ENCODE peak calls at places on chromosome 20, in six cellular contexts. One of them, this sample, is unnamed.
A peak's percentile ranks its signal among the peaks of the same experiment; 100 is the strongest.

GRCh38 chr20:19056909-19057308 is 155.5 kb upstream of the SLC24A3 start:
- DNase-seq in transverse colon: no peak
- DNase-seq in psoas muscle: no peak
- DNase-seq in right cardiac atrium: no peak
- DNase-seq in naive thymus-derived CD4-positive, alpha-beta T cell: no peak
- DNase-seq in astrocyte: no peak
- DNase-seq in this sample: no peak

GRCh38 chr20:15163632-15164031 is 826.2 kb upstream of the FLRT3 start:
- DNase-seq in transverse colon: no peak
- DNase-seq in psoas muscle: no peak
- DNase-seq in right cardiac atrium: no peak
- DNase-seq in naive thymus-derived CD4-positive, alpha-beta T cell: no peak
- DNase-seq in astrocyte: no peak
- DNase-seq in this sample: no peak

GRCh38 chr20:50824137-50824536 is 29.3 kb downstream of the BCAS4 start:
- DNase-seq in transverse colon: no peak
- DNase-seq in psoas muscle: peak; percentile 62
- DNase-seq in right cardiac atrium: peak; percentile 65
- DNase-seq in naive thymus-derived CD4-positive, alpha-beta T cell: no peak
- DNase-seq in astrocyte: peak; percentile 87
- DNase-seq in this sample: no peak

GRCh38 chr20:20814685-20815084 is 102.2 kb upstream of the RALGAPA2 start:
- DNase-seq in transverse colon: no peak
- DNase-seq in psoas muscle: no peak
- DNase-seq in right cardiac atrium: no peak
- DNase-seq in naive thymus-derived CD4-positive, alpha-beta T cell: no peak
- DNase-seq in astrocyte: no peak
- DNase-seq in this sample: no peak

GRCh38 chr20:22274330-22274729 is 310.0 kb downstream of the FOXA2 start:
- DNase-seq in transverse colon: no peak
- DNase-seq in psoas muscle: no peak
- DNase-seq in right cardiac atrium: no peak
- DNase-seq in naive thymus-derived CD4-positive, alpha-beta T cell: no peak
- DNase-seq in astrocyte: no peak
- DNase-seq in this sample: no peak

GRCh38 chr20:2402271-2402980 is 21.7 kb downstream of the TGM6 start:
- DNase-seq in transverse colon: no peak
- DNase-seq in psoas muscle: no peak
- DNase-seq in right cardiac atrium: no peak
- DNase-seq in naive thymus-derived CD4-positive, alpha-beta T cell: no peak
- DNase-seq in astrocyte: peak; percentile 35
- DNase-seq in this sample: no peak

GRCh38 chr20:40197744-40198143 is 491.3 kb downstream of the MAFB start:
- DNase-seq in transverse colon: no peak
- DNase-seq in psoas muscle: no peak
- DNase-seq in right cardiac atrium: peak; percentile 10
- DNase-seq in naive thymus-derived CD4-positive, alpha-beta T cell: no peak
- DNase-seq in astrocyte: peak; percentile 1
- DNase-seq in this sample: no peak

GRCh38 chr20:9087531-9088217 is 18.8 kb downstream of the PLCB4 start:
- DNase-seq in transverse colon: no peak
- DNase-seq in psoas muscle: no peak
- DNase-seq in right cardiac atrium: no peak
- DNase-seq in naive thymus-derived CD4-positive, alpha-beta T cell: no peak
- DNase-seq in astrocyte: no peak
- DNase-seq in this sample: no peak

GRCh38 chr20:51861726-51862466 is 59.6 kb upstream of the SALL4 start:
- DNase-seq in transverse colon: no peak
- DNase-seq in psoas muscle: no peak
- DNase-seq in right cardiac atrium: no peak
- DNase-seq in naive thymus-derived CD4-positive, alpha-beta T cell: no peak
- DNase-seq in astrocyte: peak; percentile 42
- DNase-seq in this sample: no peak

GRCh38 chr20:46791722-46792416 is 82.4 kb downstream of the SLC2A10 start:
- DNase-seq in transverse colon: no peak
- DNase-seq in psoas muscle: no peak
- DNase-seq in right cardiac atrium: no peak
- DNase-seq in naive thymus-derived CD4-positive, alpha-beta T cell: no peak
- DNase-seq in astrocyte: no peak
- DNase-seq in this sample: no peak

GRCh38 chr20:16556299-16556698 is 16.9 kb downstream of the KIF16B start:
- DNase-seq in transverse colon: no peak
- DNase-seq in psoas muscle: no peak
- DNase-seq in right cardiac atrium: no peak
- DNase-seq in naive thymus-derived CD4-positive, alpha-beta T cell: no peak
- DNase-seq in astrocyte: no peak
- DNase-seq in this sample: no peak

GRCh38 chr20:41358230-41358629 is 8.4 kb downstream of the EMILIN3 start:
- DNase-seq in transverse colon: no peak
- DNase-seq in psoas muscle: peak; percentile 34
- DNase-seq in right cardiac atrium: no peak
- DNase-seq in naive thymus-derived CD4-positive, alpha-beta T cell: no peak
- DNase-seq in astrocyte: no peak
- DNase-seq in this sample: no peak

GRCh38 chr20:21702553-21703467 is 2.7 kb upstream of the PAX1 start:
- DNase-seq in transverse colon: peak; percentile 41
- DNase-seq in psoas muscle: peak; percentile 77
- DNase-seq in right cardiac atrium: peak; percentile 53
- DNase-seq in naive thymus-derived CD4-positive, alpha-beta T cell: no peak
- DNase-seq in astrocyte: no peak
- DNase-seq in this sample: no peak

GRCh38 chr20:25692499-25692898 is 4.2 kb downstream of the ZNF337 start:
- DNase-seq in transverse colon: no peak
- DNase-seq in psoas muscle: no peak
- DNase-seq in right cardiac atrium: no peak
- DNase-seq in naive thymus-derived CD4-positive, alpha-beta T cell: no peak
- DNase-seq in astrocyte: no peak
- DNase-seq in this sample: no peak

GRCh38 chr20:58714340-58714922 is 21.8 kb downstream of the NPEPL1 start:
- DNase-seq in transverse colon: peak; percentile 7
- DNase-seq in psoas muscle: no peak
- DNase-seq in right cardiac atrium: peak; percentile 4
- DNase-seq in naive thymus-derived CD4-positive, alpha-beta T cell: no peak
- DNase-seq in astrocyte: no peak
- DNase-seq in this sample: no peak

GRCh38 chr20:25720285-25720684 is 23.6 kb upstream of the ZNF337 start:
- DNase-seq in transverse colon: no peak
- DNase-seq in psoas muscle: no peak
- DNase-seq in right cardiac atrium: no peak
- DNase-seq in naive thymus-derived CD4-positive, alpha-beta T cell: no peak
- DNase-seq in astrocyte: no peak
- DNase-seq in this sample: no peak

GRCh38 chr20:45630366-45630765 is 718 bp downstream of the WFDC9 start:
- DNase-seq in transverse colon: no peak
- DNase-seq in psoas muscle: no peak
- DNase-seq in right cardiac atrium: no peak
- DNase-seq in naive thymus-derived CD4-positive, alpha-beta T cell: no peak
- DNase-seq in astrocyte: no peak
- DNase-seq in this sample: no peak

GRCh38 chr20:64153410-64153809 is 10.8 kb upstream of the MYT1 start:
- DNase-seq in transverse colon: no peak
- DNase-seq in psoas muscle: no peak
- DNase-seq in right cardiac atrium: no peak
- DNase-seq in naive thymus-derived CD4-positive, alpha-beta T cell: no peak
- DNase-seq in astrocyte: no peak
- DNase-seq in this sample: no peak

GRCh38 chr20:19572031-19572430 is 186.0 kb upstream of the RIN2 start:
- DNase-seq in transverse colon: no peak
- DNase-seq in psoas muscle: no peak
- DNase-seq in right cardiac atrium: no peak
- DNase-seq in naive thymus-derived CD4-positive, alpha-beta T cell: no peak
- DNase-seq in astrocyte: no peak
- DNase-seq in this sample: no peak

DNA sequence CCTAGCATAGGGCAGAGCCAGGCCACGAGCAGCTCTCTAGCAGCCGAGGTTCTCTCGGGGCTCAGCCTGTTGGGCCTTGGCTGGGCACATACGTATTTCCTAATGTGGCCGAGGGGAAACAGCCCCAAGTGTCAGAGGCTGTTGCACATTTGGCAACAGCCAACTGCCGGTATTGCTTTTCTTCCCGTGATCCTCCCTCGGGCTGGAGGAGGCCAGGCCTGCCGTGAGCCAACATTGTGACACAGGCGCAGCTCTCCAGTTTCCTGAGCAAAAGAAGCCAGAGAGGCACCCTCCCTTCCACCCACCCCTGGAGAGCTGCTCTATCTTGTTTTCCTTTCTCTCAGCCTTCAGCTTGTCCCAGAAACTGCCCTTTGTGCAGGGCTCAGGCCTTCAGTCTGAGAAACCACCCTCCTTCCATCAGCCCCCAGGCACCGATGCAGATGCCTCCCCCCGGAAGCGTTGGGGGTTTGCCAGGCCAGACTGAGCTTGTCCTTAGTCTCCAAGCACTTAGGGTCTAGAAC is 5.1 kb upstream of the BPI start:
- DNase-seq in transverse colon: peak; percentile 51
- DNase-seq in psoas muscle: peak; percentile 95
- DNase-seq in right cardiac atrium: peak; percentile 91
- DNase-seq in naive thymus-derived CD4-positive, alpha-beta T cell: no peak
- DNase-seq in astrocyte: no peak
- DNase-seq in this sample: no peak
- H3K27ac ChIP-seq in transverse colon: peak overlapping the region; percentile 56
- H3K27ac ChIP-seq in psoas muscle: peak overlapping the region; percentile 88
- H3K27ac ChIP-seq in right cardiac atrium: peak overlapping the region; percentile 63
- H3K27ac ChIP-seq in naive thymus-derived CD4-positive, alpha-beta T cell: no peak overlapping the region
- H3K27ac ChIP-seq in astrocyte: no peak overlapping the region
- H3K27ac ChIP-seq in this sample: peak overlapping the region; percentile 1

DNA sequence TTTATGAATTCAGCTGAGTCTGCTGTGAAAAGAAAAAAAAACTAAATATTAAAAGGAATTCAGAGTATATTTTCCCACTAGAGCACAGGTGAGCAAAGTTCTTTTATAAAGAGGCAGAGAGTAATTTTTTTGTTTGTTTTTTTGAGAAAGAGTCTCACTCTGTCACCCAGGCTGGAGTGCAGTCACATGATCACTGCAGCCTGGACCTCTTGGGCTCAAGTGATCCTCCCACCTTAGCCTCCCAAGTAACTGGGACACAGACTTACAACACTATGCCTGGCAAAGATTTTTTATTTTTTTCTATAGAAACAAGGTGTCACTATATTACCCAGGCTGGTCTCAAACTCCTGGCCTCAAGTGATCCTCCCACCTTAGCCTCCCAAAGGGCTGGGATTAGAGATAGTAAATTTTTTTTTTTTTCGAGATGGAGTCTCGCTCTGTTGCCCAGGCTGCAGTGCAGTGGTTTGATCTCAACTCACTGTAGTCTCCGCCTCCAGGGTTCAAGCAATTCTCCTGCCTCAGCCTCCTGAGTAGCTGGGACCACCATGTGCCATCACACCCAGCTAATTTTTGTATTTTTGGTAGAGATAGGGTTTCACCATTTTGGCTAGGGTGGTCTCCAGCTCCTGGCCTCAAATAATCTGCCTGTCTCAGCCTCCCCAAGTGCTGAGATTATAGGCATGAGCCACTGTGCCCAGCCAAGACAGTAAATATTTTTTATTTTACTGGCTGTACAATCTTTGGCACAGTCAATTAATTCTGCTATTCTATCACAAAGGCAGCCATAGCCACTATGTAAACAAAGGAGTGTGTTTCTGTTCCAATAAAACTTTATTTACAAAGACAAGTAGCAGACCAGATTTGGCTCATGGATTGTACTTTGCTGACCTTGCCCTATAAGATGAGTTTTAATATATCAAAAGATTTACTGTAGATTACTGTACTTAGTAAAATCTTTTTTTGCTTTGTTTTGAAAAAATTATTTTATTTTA is 14.5 kb upstream of the B4GALT5 start:
- DNase-seq in transverse colon: no peak
- DNase-seq in psoas muscle: no peak
- DNase-seq in right cardiac atrium: no peak
- DNase-seq in naive thymus-derived CD4-positive, alpha-beta T cell: no peak
- DNase-seq in astrocyte: no peak
- DNase-seq in this sample: no peak
- H3K27ac ChIP-seq in transverse colon: no peak overlapping the region
- H3K27ac ChIP-seq in psoas muscle: no peak overlapping the region
- H3K27ac ChIP-seq in right cardiac atrium: no peak overlapping the region
- H3K27ac ChIP-seq in naive thymus-derived CD4-positive, alpha-beta T cell: no peak overlapping the region
- H3K27ac ChIP-seq in astrocyte: no peak overlapping the region
- H3K27ac ChIP-seq in this sample: no peak overlapping the region

DNA sequence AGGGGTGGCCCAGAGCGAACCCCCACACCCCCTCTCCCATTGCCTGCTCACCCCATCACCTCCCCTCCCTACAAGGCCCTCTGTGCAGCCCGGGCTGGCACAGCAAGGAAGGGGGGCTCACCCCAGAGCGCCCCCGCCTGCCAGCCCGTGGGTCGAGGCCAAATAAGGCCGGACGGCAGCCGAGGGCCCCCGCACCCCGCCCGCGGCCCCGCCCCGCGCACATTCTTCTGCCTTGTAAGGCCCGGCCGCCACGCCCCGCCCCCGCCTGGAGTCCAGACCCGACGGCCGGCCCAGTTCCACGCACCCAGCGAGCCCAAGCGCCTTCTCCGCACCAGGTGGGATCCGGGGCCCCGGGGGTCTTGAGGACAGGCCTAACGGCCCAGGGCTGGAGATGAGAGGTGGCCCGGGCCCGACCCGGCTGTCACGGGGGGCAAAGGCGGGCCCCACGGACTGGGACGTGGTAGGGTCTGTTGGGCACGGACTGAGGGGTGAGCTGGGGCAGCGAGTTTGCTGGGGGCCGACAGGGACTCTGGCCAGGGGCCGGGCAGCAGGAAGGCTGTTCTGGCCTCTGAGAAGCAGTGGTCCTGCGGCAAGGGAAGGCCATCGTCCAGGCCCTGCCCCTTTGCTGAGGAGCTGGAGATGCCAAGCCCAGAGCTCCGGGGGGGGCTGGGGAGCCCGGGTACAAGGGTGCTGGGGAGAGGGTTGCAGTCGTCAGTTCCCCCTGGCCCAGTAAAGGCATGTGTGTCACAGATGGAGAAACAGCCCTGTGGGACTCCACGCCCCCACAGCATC is at the start of gene MYL9:
- DNase-seq in transverse colon: peak; percentile 89
- DNase-seq in psoas muscle: peak; percentile 91
- DNase-seq in right cardiac atrium: peak; percentile 95
- DNase-seq in naive thymus-derived CD4-positive, alpha-beta T cell: no peak
- DNase-seq in astrocyte: peak; percentile 53
- DNase-seq in this sample: no peak
- H3K27ac ChIP-seq in transverse colon: peak within 1 kb of the TSS; percentile 80
- H3K27ac ChIP-seq in psoas muscle: peak within 1 kb of the TSS; percentile 79
- H3K27ac ChIP-seq in right cardiac atrium: peak within 1 kb of the TSS; percentile 64
- H3K27ac ChIP-seq in naive thymus-derived CD4-positive, alpha-beta T cell: no peak within 1 kb of the TSS
- H3K27ac ChIP-seq in astrocyte: peak within 1 kb of the TSS; percentile 75
- H3K27ac ChIP-seq in this sample: no peak within 1 kb of the TSS

GRCh38 chr20:49409302-49409969 is 73.0 kb downstream of the KCNB1 start:
- DNase-seq in transverse colon: no peak
- DNase-seq in psoas muscle: no peak
- DNase-seq in right cardiac atrium: no peak
- DNase-seq in naive thymus-derived CD4-positive, alpha-beta T cell: no peak
- DNase-seq in astrocyte: no peak
- DNase-seq in this sample: no peak

GRCh38 chr20:49413677-49414076 is 68.8 kb downstream of the KCNB1 start:
- DNase-seq in transverse colon: no peak
- DNase-seq in psoas muscle: no peak
- DNase-seq in right cardiac atrium: no peak
- DNase-seq in naive thymus-derived CD4-positive, alpha-beta T cell: no peak
- DNase-seq in astrocyte: no peak
- DNase-seq in this sample: no peak

GRCh38 chr20:49412953-49413352 is 69.5 kb downstream of the KCNB1 start:
- DNase-seq in transverse colon: no peak
- DNase-seq in psoas muscle: no peak
- DNase-seq in right cardiac atrium: no peak
- DNase-seq in naive thymus-derived CD4-positive, alpha-beta T cell: no peak
- DNase-seq in astrocyte: no peak
- DNase-seq in this sample: no peak

GRCh38 chr20:49412254-49412653 is 70.2 kb downstream of the KCNB1 start:
- DNase-seq in transverse colon: no peak
- DNase-seq in psoas muscle: no peak
- DNase-seq in right cardiac atrium: no peak
- DNase-seq in naive thymus-derived CD4-positive, alpha-beta T cell: no peak
- DNase-seq in astrocyte: no peak
- DNase-seq in this sample: no peak

GRCh38 chr20:49411221-49411925 is 71.1 kb downstream of the KCNB1 start:
- DNase-seq in transverse colon: no peak
- DNase-seq in psoas muscle: no peak
- DNase-seq in right cardiac atrium: no peak
- DNase-seq in naive thymus-derived CD4-positive, alpha-beta T cell: no peak
- DNase-seq in astrocyte: no peak
- DNase-seq in this sample: no peak
- H3K27ac ChIP-seq in transverse colon: no peak overlapping the region
- H3K27ac ChIP-seq in psoas muscle: no peak overlapping the region
- H3K27ac ChIP-seq in right cardiac atrium: no peak overlapping the region
- H3K27ac ChIP-seq in naive thymus-derived CD4-positive, alpha-beta T cell: no peak overlapping the region
- H3K27ac ChIP-seq in astrocyte: no peak overlapping the region
- H3K27ac ChIP-seq in this sample: no peak overlapping the region

This sample was measured in epithelial cell of prostate.